ENCODE peak calls at places on chromosomes 16 and 17, in four cellular contexts. Q is A549, P is Peyer's patch, A is stomach. H is an unnamed sample.

GRCh38 chr16:22694887-22695382 is 119.0 kb upstream of the HS3ST2 start:
- DNase-seq in Q (no peak), P (no peak), A (no peak), H (peak)

GRCh38 chr16:79150128-79150527 is 450.4 kb downstream of the MAF start:
- DNase-seq in P (no peak), Q (no peak), A (no peak), H (no peak)

GRCh38 chr16:3670711-3671110 is 16.2 kb downstream of the DNASE1 start:
- DNase-seq in P (no peak), Q (no peak), A (no peak), H (no peak)

GRCh38 chr17:16255481-16255901 is 38.5 kb downstream of the PIGL start:
- DNase-seq in A (peak), Q (no peak), P (peak), H (peak)

GRCh38 chr17:41267711-41268110 is 2.5 kb downstream of the KRTAP9-6 start:
- DNase-seq in P (no peak), Q (no peak), A (no peak), H (no peak)

GRCh38 chr17:66540131-66540781 is 237.8 kb downstream of the PRKCA start:
- DNase-seq in Q (no peak), P (no peak), A (no peak), H (peak)

GRCh38 chr17:19410101-19410500 is 931 bp upstream of the RNF112 start:
- DNase-seq in A (no peak), Q (no peak), P (no peak), H (no peak)

GRCh38 chr17:78875738-78876597 is 27.0 kb downstream of the CEP295NL start:
- DNase-seq in A (no peak), Q (no peak), P (no peak), H (no peak)

GRCh38 chr17:40373324-40373723 is 8.8 kb upstream of the GJD3 start:
- DNase-seq in P (no peak), A (no peak), Q (no peak), H (peak)

GRCh38 chr17:3695723-3696411 is at the start of gene P2RX5:
- DNase-seq in P (peak), Q (no peak), A (no peak), H (peak)

GRCh38 chr16:49698416-49698815 is 157.5 kb downstream of the ZNF423 start:
- DNase-seq in P (no peak), Q (no peak), A (no peak), H (peak)

GRCh38 chr17:39294060-39294459 is 68.3 kb upstream of the STAC2 start:
- DNase-seq in Q (no peak), P (no peak), A (no peak), H (no peak)

GRCh38 chr16:88957887-88958577 is 19.0 kb downstream of the CBFA2T3 start:
- DNase-seq in A (no peak), P (no peak), Q (no peak), H (no peak)

GRCh38 chr17:40177275-40177874 is at the start of gene RAPGEFL1:
- DNase-seq in Q (no peak), A (peak), P (peak), H (peak)

GRCh38 chr17:15422392-15422957 is 44.9 kb downstream of the CDRT4 start:
- DNase-seq in Q (no peak), A (no peak), P (no peak), H (no peak)

GRCh38 chr16:54077412-54077821 is 209.2 kb downstream of the IRX3 start:
- DNase-seq in Q (peak), A (no peak), P (no peak), H (no peak)

GRCh38 chr17:6506679-6507231 is 49.6 kb downstream of the PITPNM3 start:
- DNase-seq in Q (peak), P (peak), A (peak), H (no peak)

GRCh38 chr16:471353-472198 is 46.1 kb downstream of the RAB11FIP3 start:
- DNase-seq in P (no peak), Q (no peak), A (no peak), H (no peak)

GRCh38 chr16:88943741-88944140 is 33.3 kb downstream of the CBFA2T3 start:
- DNase-seq in Q (no peak), P (no peak), A (no peak), H (no peak)

GRCh38 chr17:75105269-75106080 is 4.3 kb upstream of the ARMC7 start:
- DNase-seq in A (peak), P (peak), Q (peak), H (peak)

GRCh38 chr17:13477180-13477611 is 124.5 kb downstream of the HS3ST3A1 start:
- DNase-seq in Q (no peak), A (no peak), P (no peak), H (peak)

GRCh38 chr16:1938910-1939309 is 4.1 kb downstream of the MSRB1 start:
- DNase-seq in Q (no peak), A (no peak), P (no peak), H (no peak)

GRCh38 chr16:50096791-50097190 is 31.0 kb downstream of the HEATR3 start:
- DNase-seq in Q (no peak), P (no peak), A (no peak), H (no peak)

GRCh38 chr16:70694088-70694487 is 8.2 kb upstream of the MTSS2 start:
- DNase-seq in P (no peak), Q (peak), A (no peak), H (peak)

GRCh38 chr17:17812211-17813054 is 24.4 kb downstream of the SREBF1 start:
- DNase-seq in A (peak), P (peak), Q (peak), H (peak)

GRCh38 chr17:13030459-13031305 is 12.9 kb upstream of the ELAC2 start:
- DNase-seq in A (no peak), Q (peak), P (peak), H (peak)

GRCh38 chr16:67535201-67535600 is 6.6 kb downstream of the RIPOR1 start:
- DNase-seq in P (no peak), A (no peak), Q (no peak), H (no peak)

DNA sequence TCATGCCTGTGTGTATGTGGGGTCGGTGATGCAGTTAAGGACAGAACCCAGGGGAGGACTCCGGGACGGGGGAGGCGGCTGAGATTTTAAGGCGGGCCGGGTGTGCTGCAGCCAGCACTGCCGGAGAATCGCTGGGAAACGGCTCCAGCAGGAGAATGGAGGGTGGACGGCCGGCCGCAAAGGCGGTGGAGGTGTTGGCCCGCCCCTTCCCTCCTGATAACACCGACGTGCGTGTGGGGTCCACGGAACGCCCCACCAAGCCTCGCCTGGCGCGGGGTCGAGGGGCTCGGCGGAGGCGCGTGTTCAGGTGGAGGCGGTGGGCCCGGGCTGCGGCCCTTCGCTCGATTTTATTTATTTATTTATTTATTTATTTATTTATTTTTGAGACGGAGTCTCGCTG is 633 bp downstream of the ZNF843 start:
- DNase-seq in A (no peak), Q (no peak), P (no peak), H (no peak)
- H3K4me3 ChIP-seq in A (peak), Q (peak), P (peak), H (peak)

GRCh38 chr16:11358531-11358930 is 13.3 kb downstream of the RMI2 start:
- DNase-seq in A (no peak), P (no peak), Q (no peak), H (no peak)
- H3K27ac ChIP-seq in A (no peak), P (no peak), Q (peak), H (no peak)

DNA sequence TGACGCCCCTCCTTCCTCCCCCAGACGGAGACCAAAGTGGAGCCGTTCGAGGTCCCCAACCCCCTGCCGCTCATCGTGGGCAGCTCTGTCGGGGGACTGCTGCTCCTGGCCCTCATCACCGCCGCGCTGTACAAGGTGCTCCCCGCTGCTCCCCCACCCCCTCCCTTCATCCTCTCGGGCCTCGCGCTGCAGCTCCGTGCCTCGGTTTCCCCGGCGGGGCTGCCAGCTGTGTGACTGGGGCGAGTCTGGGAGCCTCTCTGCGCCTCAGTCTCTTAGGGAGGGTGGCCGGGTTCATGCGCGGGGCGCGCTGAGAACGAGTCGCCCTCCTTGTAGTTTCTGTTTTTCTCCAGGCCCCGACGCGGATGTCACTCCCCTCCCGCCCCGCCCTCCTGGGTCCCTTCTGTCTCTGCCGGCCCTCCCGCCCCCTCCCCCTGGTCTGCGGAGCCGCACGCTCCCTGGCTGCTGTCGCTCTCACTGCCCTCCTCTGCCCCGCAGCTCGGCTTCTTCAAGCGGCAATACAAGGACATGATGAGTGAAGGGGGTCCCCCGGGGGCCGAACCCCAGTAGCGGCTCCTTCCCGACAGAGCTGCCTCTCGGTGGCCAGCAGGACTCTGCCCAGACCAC is 23.7 kb upstream of the ITGAX start:
- DNase-seq in A (no peak), P (peak), Q (no peak), H (no peak)
- H3K4me3 ChIP-seq in A (peak), P (peak), Q (peak), H (peak)

GRCh38 chr17:10022416-10022815 is 117.3 kb upstream of the RCVRN start:
- DNase-seq in P (no peak), A (no peak), Q (no peak), H (no peak)
- H3K27ac ChIP-seq in P (no peak), A (no peak), Q (no peak), H (no peak)

DNA sequence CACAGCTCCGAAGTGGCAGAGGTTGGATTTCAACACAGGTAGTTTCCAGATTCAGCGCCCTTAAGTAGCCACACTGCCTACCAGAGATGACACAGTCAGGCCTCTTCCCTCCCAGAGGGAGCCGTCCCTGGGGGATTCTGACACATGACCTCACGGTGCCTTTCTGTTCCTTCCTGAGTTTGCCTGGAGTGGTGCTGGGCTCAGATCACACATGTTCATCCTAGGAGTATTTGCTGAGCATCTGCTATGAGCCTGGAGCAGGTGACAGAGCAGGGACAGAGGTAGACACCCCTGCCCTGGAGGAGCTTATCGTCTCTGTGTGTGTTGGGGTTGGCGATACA is 120.5 kb upstream of the GSE1 start:
- DNase-seq in A (no peak), Q (no peak), P (no peak), H (no peak)
- H3K4me3 ChIP-seq in A (no peak), Q (no peak), P (no peak), H (no peak)

GRCh38 chr16:52573365-52574104 is 26.6 kb upstream of the TOX3 start:
- DNase-seq in A (peak), P (peak), Q (peak), H (no peak)
- H3K27ac ChIP-seq in A (peak), P (no peak), Q (peak), H (no peak)

DNA sequence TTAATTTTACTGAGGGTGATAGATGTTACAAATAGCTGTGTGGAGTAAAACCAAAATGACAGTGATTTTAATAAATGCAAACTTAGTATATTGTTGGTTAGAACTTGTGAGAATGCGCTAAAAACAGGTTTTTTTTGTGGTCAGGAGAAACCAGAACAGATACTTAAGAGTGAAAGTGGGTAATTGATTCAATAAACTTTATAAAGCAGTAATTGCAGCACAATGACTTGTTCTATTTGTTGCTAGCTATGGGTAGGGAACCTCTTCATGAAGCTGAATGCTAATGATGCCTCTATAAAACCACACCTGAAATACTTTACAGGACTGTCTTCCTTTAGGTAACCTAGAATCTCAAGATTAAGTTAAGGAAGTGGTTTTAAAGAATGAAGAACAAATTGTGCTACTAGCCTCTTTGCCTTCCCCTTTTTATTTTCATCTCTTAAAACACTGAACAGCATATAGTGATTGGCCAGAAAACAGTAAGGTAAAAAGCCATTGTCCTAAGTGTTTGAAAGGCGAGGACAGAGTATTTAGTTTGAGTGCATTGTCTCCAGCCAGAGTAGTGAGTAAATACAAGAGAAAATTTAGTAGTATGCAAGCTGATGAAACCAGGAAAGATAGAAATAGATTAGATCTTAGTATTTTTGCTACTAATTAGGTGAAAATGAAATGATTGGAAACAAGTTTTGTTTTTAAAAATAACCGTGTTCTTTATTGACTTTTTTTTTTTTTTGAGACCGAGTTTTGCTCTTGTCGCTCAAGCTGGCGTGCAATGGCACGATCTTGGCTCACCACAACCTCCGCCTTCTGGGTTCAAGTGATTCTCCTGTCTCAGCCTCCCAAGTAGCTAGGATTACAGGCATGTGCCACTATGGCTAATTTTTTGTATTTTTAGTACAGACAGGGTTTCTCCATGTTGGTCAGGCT is 6.0 kb downstream of the GGNBP2 start:
- DNase-seq in A (no peak), Q (no peak), P (no peak), H (no peak)
- H3K4me3 ChIP-seq in A (no peak), Q (no peak), P (no peak), H (no peak)

DNA sequence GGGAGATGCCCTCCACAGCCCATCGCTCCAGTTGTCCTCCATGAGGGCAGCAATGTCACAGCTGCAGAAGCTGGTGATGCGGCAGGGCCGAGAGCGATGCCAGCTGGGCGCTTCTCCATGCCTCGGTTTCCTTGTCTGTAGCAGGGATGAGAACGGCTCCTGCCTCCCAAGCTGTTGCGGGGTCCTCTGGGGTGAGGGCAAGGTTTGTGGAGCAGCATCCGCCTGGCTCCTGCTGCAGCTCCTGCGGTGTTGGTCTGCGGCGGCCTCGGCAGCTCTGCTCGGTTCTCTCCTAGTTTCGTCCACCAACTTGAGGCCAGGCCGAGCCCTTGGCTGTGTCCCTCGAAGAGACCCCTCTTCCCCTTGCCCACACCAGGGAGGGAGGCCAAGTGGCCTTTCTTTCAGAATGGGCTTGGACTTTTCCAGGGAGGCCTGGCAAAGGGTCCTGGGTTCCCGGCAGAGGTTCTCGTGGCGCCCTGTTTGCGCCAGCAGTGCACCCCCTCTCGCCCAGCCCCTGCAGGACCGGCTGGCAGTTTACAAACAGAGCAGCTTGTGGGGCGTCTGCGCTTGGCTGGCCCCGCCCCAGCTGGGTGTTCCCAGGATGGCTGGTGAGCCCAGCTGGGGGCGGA is 137.7 kb upstream of the CIBAR2 start:
- DNase-seq in A (no peak), P (no peak), Q (no peak), H (no peak)
- H3K27ac ChIP-seq in A (no peak), P (no peak), Q (no peak), H (no peak)

GRCh38 chr16:66028505-66029216 is 337.8 kb upstream of the CDH5 start:
- DNase-seq in A (no peak), Q (no peak), P (peak), H (peak)
- H3K4me3 ChIP-seq in A (no peak), Q (no peak), P (no peak), H (no peak)